ENCODE peak calls at places on chromosomes 7 and 10, in five cellular contexts. Z, K, T, W and B are unnamed samples. For H3K36me3, the result is how much of the 10 kb centered on the place peaks cover.

GRCh38 chr10:110558034-110558433 is 9.5 kb upstream of the SMC3 start:
- DNase-seq in Z (no peak), K (no peak), T (no peak), W (no peak), B (no peak)

GRCh38 chr10:44014644-44015250 is 366.1 kb upstream of the ZNF32 start:
- DNase-seq in Z (no peak), K (no peak), T (no peak), W (no peak), B (no peak)

GRCh38 chr10:128062837-128063563 is 63.2 kb downstream of the MKI67 start:
- DNase-seq in Z (no peak), K (no peak), T (no peak), W (no peak), B (no peak)

GRCh38 chr7:156606618-156607331 is 33.8 kb upstream of the RNF32 start:
- DNase-seq in Z (no peak), K (no peak), T (no peak), W (no peak), B (no peak)

GRCh38 chr7:132654150-132654549 is 77.9 kb upstream of the PLXNA4 start:
- DNase-seq in Z (no peak), K (no peak), T (no peak), W (no peak), B (no peak)

GRCh38 chr10:118106426-118106825 is 59.7 kb upstream of the RAB11FIP2 start:
- DNase-seq in Z (peak), K (no peak), T (no peak), W (no peak), B (no peak)

GRCh38 chr7:154440058-154440457 is 387.9 kb downstream of the DPP6 start:
- DNase-seq in Z (no peak), K (no peak), T (no peak), W (no peak), B (no peak)

GRCh38 chr7:1403844-1404404 is 55.3 kb downstream of the MICALL2 start:
- DNase-seq in Z (peak), K (no peak), T (no peak), W (no peak), B (no peak)

GRCh38 chr10:110498982-110499795 is 1.5 kb downstream of the DUSP5 start:
- DNase-seq in Z (peak), K (no peak), T (no peak), W (peak), B (no peak)

GRCh38 chr10:95415631-95416031 is 124.8 kb upstream of the PDLIM1 start:
- DNase-seq in Z (no peak), K (no peak), T (no peak), W (no peak), B (no peak)

GRCh38 chr10:71302874-71303568 is 16.0 kb upstream of the SLC29A3 start:
- DNase-seq in Z (peak), K (no peak), T (no peak), W (no peak), B (peak)

GRCh38 chr7:8481096-8481495 is 47.7 kb downstream of the NXPH1 start:
- DNase-seq in Z (no peak), K (no peak), T (no peak), W (no peak), B (no peak)

GRCh38 chr7:99791021-99791420 is 7.0 kb upstream of the CYP3A4 start:
- DNase-seq in Z (no peak), K (no peak), T (no peak), W (no peak), B (peak)

GRCh38 chr10:88553116-88553752 is 29.9 kb downstream of the RNLS start:
- DNase-seq in Z (peak), K (no peak), T (peak), W (peak), B (peak)

GRCh38 chr7:85175217-85175616 is 11.6 kb downstream of the SEMA3D start:
- DNase-seq in Z (no peak), K (no peak), T (no peak), W (no peak), B (no peak)

GRCh38 chr10:14358886-14359573 is 28.3 kb upstream of the FRMD4A start:
- DNase-seq in Z (no peak), K (no peak), T (no peak), W (no peak), B (no peak)

GRCh38 chr7:123999698-124000097 is 33.2 kb downstream of the TMEM229A start:
- DNase-seq in Z (no peak), K (no peak), T (no peak), W (no peak), B (no peak)

GRCh38 chr7:28473567-28474266 is 61.4 kb downstream of the CREB5 start:
- DNase-seq in Z (no peak), K (no peak), T (peak), W (no peak), B (no peak)

GRCh38 chr7:142375710-142376313 is 118.0 kb upstream of the PRSS58 start:
- DNase-seq in Z (peak), K (no peak), T (no peak), W (peak), B (peak)

GRCh38 chr10:307659-308058 is 172.4 kb downstream of the ZMYND11 start:
- DNase-seq in Z (no peak), K (no peak), T (no peak), W (no peak), B (no peak)

GRCh38 chr10:13503745-13504463 is 24.9 kb downstream of the BEND7 start:
- DNase-seq in Z (no peak), K (no peak), T (no peak), W (no peak), B (peak)

GRCh38 chr10:30977385-30977784 is 54.3 kb downstream of the ZNF438 start:
- DNase-seq in Z (no peak), K (no peak), T (no peak), W (no peak), B (no peak)

GRCh38 chr7:105205592-105206211 is 183.0 kb downstream of the SRPK2 start:
- DNase-seq in Z (no peak), K (no peak), T (no peak), W (no peak), B (no peak)

GRCh38 chr7:163298-163695 is 29.1 kb upstream of the FAM20C start:
- DNase-seq in Z (no peak), K (no peak), T (no peak), W (no peak), B (no peak)

GRCh38 chr10:10045765-10046028 is 972.0 kb upstream of the CELF2 start:
- DNase-seq in Z (no peak), K (no peak), T (no peak), W (no peak), B (no peak)

GRCh38 chr7:108142180-108142579 is 12.0 kb upstream of the LAMB4 start:
- DNase-seq in Z (no peak), K (no peak), T (no peak), W (no peak), B (no peak)

GRCh38 chr7:75048435-75049379 is 24.9 kb downstream of the RCC1L start:
- DNase-seq in Z (no peak), K (no peak), T (no peak), W (no peak), B (no peak)

GRCh38 chr10:1375805-1376170 is 319.6 kb downstream of the WDR37 start:
- DNase-seq in Z (no peak), K (no peak), T (no peak), W (no peak), B (no peak)

GRCh38 chr10:12235116-12235694 is 39.2 kb downstream of the CDC123 start:
- DNase-seq in Z (peak), K (no peak), T (no peak), W (no peak), B (no peak)

GRCh38 chr7:112449353-112449752 is 907 bp upstream of the IFRD1 start:
- DNase-seq in Z (no peak), K (peak), T (no peak), W (peak), B (no peak)

GRCh38 chr7:81111358-81111757 is 192.5 kb upstream of the SEMA3C start:
- DNase-seq in Z (no peak), K (no peak), T (no peak), W (peak), B (peak)

GRCh38 chr10:46077141-46077554 is 31.1 kb upstream of the MSMB start:
- DNase-seq in Z (no peak), K (no peak), T (no peak), W (no peak), B (no peak)

GRCh38 chr10:79905322-79906314 is 43.3 kb downstream of the SFTPD start:
- DNase-seq in Z (peak), K (no peak), T (no peak), W (peak), B (peak)

GRCh38 chr7:2843711-2844152 is 376 bp downstream of the GNA12 start:
- DNase-seq in Z (no peak), K (no peak), T (peak), W (no peak), B (no peak)

GRCh38 chr10:73495226-73495883 is 469 bp downstream of the PPP3CB start:
- DNase-seq in Z (peak), K (peak), T (peak), W (peak), B (peak)

GRCh38 chr10:69086131-69086530 is 1.8 kb upstream of the SRGN start:
- DNase-seq in Z (no peak), K (no peak), T (no peak), W (no peak), B (no peak)

GRCh38 chr7:36937754-36938551 is 213.7 kb upstream of the AOAH start:
- DNase-seq in Z (no peak), K (no peak), T (no peak), W (no peak), B (no peak)

GRCh38 chr7:158098125-158099030 is 489.2 kb downstream of the PTPRN2 start:
- DNase-seq in Z (no peak), K (no peak), T (peak), W (no peak), B (no peak)

GRCh38 chr7:33698006-33698405 is 207.3 kb upstream of the BMPER start:
- DNase-seq in Z (no peak), K (no peak), T (no peak), W (no peak), B (no peak)

DNA sequence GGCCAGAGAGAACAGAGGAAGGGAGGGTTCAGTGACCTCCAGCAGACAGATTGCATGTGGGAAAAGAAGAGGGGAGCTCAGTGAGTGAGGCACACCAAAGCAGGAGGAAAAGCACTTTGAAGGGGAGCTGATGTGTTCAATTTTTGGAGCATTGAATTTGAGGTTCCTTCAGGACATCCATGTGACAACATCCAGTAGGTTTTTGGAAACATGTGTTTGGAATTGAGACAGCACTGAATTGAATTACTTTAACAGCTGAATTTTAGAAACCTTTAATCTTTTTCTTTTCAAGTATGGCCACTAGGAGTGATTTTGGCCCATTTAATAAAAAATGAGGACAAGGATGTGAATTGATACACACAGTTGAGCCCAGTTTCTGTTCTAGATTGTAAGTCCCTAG is 101.8 kb upstream of the SEC61G start:
- DNase-seq in Z (no peak), K (no peak), T (no peak), W (no peak), B (no peak)
- TF ChIP-seq CTCF in Z (no peak), K (no peak), T (no peak), W (no peak), B (no peak)

GRCh38 chr10:5576154-5576748 is 51.5 kb downstream of the CALML3 start:
- DNase-seq in Z (no peak), K (no peak), T (no peak), W (no peak), B (no peak)
- H3K4me3 ChIP-seq in Z (no peak), K (no peak), T (no peak), W (no peak), B (no peak)

GRCh38 chr7:131438969-131439368 is 111.3 kb downstream of the MKLN1 start:
- DNase-seq in Z (no peak), K (no peak), T (no peak), W (no peak), B (no peak)
- H3K36me3 ChIP-seq in Z (under half), K (under half), T (under half), W (half or more), B (under half)

DNA sequence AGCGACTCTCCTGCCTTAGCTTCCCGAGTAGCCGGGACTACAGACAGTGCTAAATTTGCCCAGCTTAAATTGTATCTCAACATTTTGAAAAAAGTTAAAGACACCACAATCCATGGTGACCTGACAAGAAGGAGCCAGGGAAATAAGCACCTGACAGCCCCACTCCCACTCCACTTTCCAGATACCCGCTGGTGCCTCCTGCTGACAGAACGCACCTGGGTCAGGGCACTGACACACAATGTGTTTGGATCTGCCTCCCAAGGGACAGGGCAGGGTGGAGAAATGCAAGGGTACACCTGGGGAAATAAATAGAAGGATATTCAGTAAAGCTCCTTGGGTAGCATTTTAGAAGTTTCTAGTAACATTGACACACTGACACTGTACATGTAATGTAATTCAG is 58.9 kb upstream of the OPN4 start:
- DNase-seq in Z (no peak), K (no peak), T (no peak), W (no peak), B (no peak)
- TF ChIP-seq CTCF in Z (no peak), K (no peak), T (no peak), W (no peak), B (no peak)

GRCh38 chr7:6436385-6436685 is 11.4 kb downstream of the DAGLB start:
- DNase-seq in Z (no peak), K (no peak), T (no peak), W (no peak), B (no peak)
- H3K4me3 ChIP-seq in Z (no peak), K (no peak), T (no peak), W (no peak), B (no peak)